ENCODE peak calls at places on chromosomes 13 and 19, in eight cellular contexts. One of them, this sample, is unnamed.

GRCh38 chr19:48739835-48740704 is at the start of gene RASIP1:
- DNase-seq in SK-N-SH: no peak
- DNase-seq in pancreas: peak; percentile 73
- DNase-seq in BE2C: no peak
- DNase-seq in right cardiac atrium: peak; percentile 83
- DNase-seq in breast epithelium: no peak
- DNase-seq in fibroblast of lung: no peak
- DNase-seq in Caco-2: no peak
- DNase-seq in this sample: peak; percentile 83

GRCh38 chr13:37225414-37226047 is 120.1 kb upstream of the CSNK1A1L start:
- DNase-seq in breast epithelium: no peak
- DNase-seq in Caco-2: no peak
- DNase-seq in BE2C: no peak
- DNase-seq in pancreas: no peak
- DNase-seq in right cardiac atrium: no peak
- DNase-seq in fibroblast of lung: peak; percentile 76
- DNase-seq in SK-N-SH: no peak
- DNase-seq in this sample: no peak

GRCh38 chr13:113887700-113888201 is 23.9 kb upstream of the GAS6 start:
- DNase-seq in fibroblast of lung: peak; percentile 77
- DNase-seq in Caco-2: no peak
- DNase-seq in SK-N-SH: no peak
- DNase-seq in BE2C: no peak
- DNase-seq in right cardiac atrium: no peak
- DNase-seq in breast epithelium: no peak
- DNase-seq in pancreas: no peak
- DNase-seq in this sample: no peak

GRCh38 chr13:50426932-50427331 is 411.7 kb downstream of the KCNRG start:
- DNase-seq in right cardiac atrium: no peak
- DNase-seq in BE2C: no peak
- DNase-seq in Caco-2: no peak
- DNase-seq in breast epithelium: no peak
- DNase-seq in SK-N-SH: no peak
- DNase-seq in pancreas: peak; percentile 14
- DNase-seq in fibroblast of lung: no peak
- DNase-seq in this sample: no peak

GRCh38 chr13:97892717-97893116 is 60.8 kb upstream of the IPO5 start:
- DNase-seq in right cardiac atrium: no peak
- DNase-seq in Caco-2: no peak
- DNase-seq in BE2C: no peak
- DNase-seq in fibroblast of lung: peak; percentile 52
- DNase-seq in SK-N-SH: no peak
- DNase-seq in pancreas: no peak
- DNase-seq in breast epithelium: no peak
- DNase-seq in this sample: no peak

GRCh38 chr13:107822006-107822405 is 393.3 kb downstream of the LIG4 start:
- DNase-seq in right cardiac atrium: no peak
- DNase-seq in BE2C: no peak
- DNase-seq in pancreas: no peak
- DNase-seq in Caco-2: no peak
- DNase-seq in SK-N-SH: no peak
- DNase-seq in breast epithelium: no peak
- DNase-seq in fibroblast of lung: no peak
- DNase-seq in this sample: no peak

GRCh38 chr13:95676100-95676774 is 702 bp upstream of the DNAJC3 start:
- DNase-seq in breast epithelium: peak; percentile 25
- DNase-seq in fibroblast of lung: peak; percentile 45
- DNase-seq in Caco-2: peak; percentile 46
- DNase-seq in BE2C: no peak
- DNase-seq in pancreas: peak; percentile 21
- DNase-seq in SK-N-SH: no peak
- DNase-seq in right cardiac atrium: no peak
- DNase-seq in this sample: peak; percentile 81

GRCh38 chr13:32264407-32264806 is 50.8 kb downstream of the ZAR1L start:
- DNase-seq in breast epithelium: no peak
- DNase-seq in BE2C: no peak
- DNase-seq in Caco-2: no peak
- DNase-seq in SK-N-SH: no peak
- DNase-seq in right cardiac atrium: peak; percentile 80
- DNase-seq in pancreas: no peak
- DNase-seq in fibroblast of lung: peak; percentile 38
- DNase-seq in this sample: no peak

GRCh38 chr19:46365561-46365960 is 18.7 kb downstream of the PPP5C start:
- DNase-seq in SK-N-SH: no peak
- DNase-seq in Caco-2: no peak
- DNase-seq in breast epithelium: no peak
- DNase-seq in right cardiac atrium: no peak
- DNase-seq in BE2C: no peak
- DNase-seq in fibroblast of lung: peak; percentile 62
- DNase-seq in pancreas: no peak
- DNase-seq in this sample: no peak

GRCh38 chr19:51246153-51246552 is 4.7 kb upstream of the SIGLECL1 start:
- DNase-seq in Caco-2: no peak
- DNase-seq in pancreas: no peak
- DNase-seq in SK-N-SH: no peak
- DNase-seq in BE2C: no peak
- DNase-seq in breast epithelium: no peak
- DNase-seq in right cardiac atrium: no peak
- DNase-seq in fibroblast of lung: no peak
- DNase-seq in this sample: no peak

GRCh38 chr19:42038675-42039074 is 31.3 kb downstream of the GRIK5 start:
- DNase-seq in BE2C: peak; percentile 82
- DNase-seq in pancreas: no peak
- DNase-seq in right cardiac atrium: peak; percentile 50
- DNase-seq in fibroblast of lung: no peak
- DNase-seq in SK-N-SH: no peak
- DNase-seq in breast epithelium: no peak
- DNase-seq in Caco-2: no peak
- DNase-seq in this sample: no peak

GRCh38 chr19:10184636-10185035 is 10.1 kb downstream of the DNMT1 start:
- DNase-seq in SK-N-SH: no peak
- DNase-seq in breast epithelium: peak; percentile 75
- DNase-seq in BE2C: no peak
- DNase-seq in right cardiac atrium: no peak
- DNase-seq in fibroblast of lung: no peak
- DNase-seq in pancreas: no peak
- DNase-seq in Caco-2: peak; percentile 32
- DNase-seq in this sample: no peak

GRCh38 chr19:19782783-19783182 is 38.8 kb downstream of the ZNF506 start:
- DNase-seq in breast epithelium: no peak
- DNase-seq in Caco-2: no peak
- DNase-seq in pancreas: no peak
- DNase-seq in SK-N-SH: no peak
- DNase-seq in right cardiac atrium: no peak
- DNase-seq in BE2C: no peak
- DNase-seq in fibroblast of lung: no peak
- DNase-seq in this sample: no peak

GRCh38 chr13:36998624-36999041 is 507 bp downstream of the ALG5 start:
- DNase-seq in right cardiac atrium: peak; percentile 38
- DNase-seq in SK-N-SH: peak; percentile 57
- DNase-seq in BE2C: peak; percentile 25
- DNase-seq in pancreas: peak; percentile 13
- DNase-seq in fibroblast of lung: peak; percentile 7
- DNase-seq in Caco-2: peak; percentile 44
- DNase-seq in breast epithelium: no peak
- DNase-seq in this sample: peak; percentile 89

GRCh38 chr19:7152568-7152967 is 83.1 kb downstream of the ZNF557 start:
- DNase-seq in Caco-2: peak; percentile 24
- DNase-seq in fibroblast of lung: peak; percentile 9
- DNase-seq in pancreas: no peak
- DNase-seq in SK-N-SH: peak; percentile 26
- DNase-seq in breast epithelium: no peak
- DNase-seq in right cardiac atrium: no peak
- DNase-seq in BE2C: no peak
- DNase-seq in this sample: no peak

GRCh38 chr13:44756411-44756810 is 180.3 kb upstream of the TSC22D1 start:
- DNase-seq in pancreas: no peak
- DNase-seq in breast epithelium: no peak
- DNase-seq in Caco-2: peak; percentile 35
- DNase-seq in SK-N-SH: no peak
- DNase-seq in right cardiac atrium: no peak
- DNase-seq in BE2C: no peak
- DNase-seq in fibroblast of lung: peak; percentile 50
- DNase-seq in this sample: no peak

GRCh38 chr19:44627631-44628030 is 14.3 kb downstream of the IGSF23 start:
- DNase-seq in fibroblast of lung: no peak
- DNase-seq in breast epithelium: no peak
- DNase-seq in right cardiac atrium: no peak
- DNase-seq in pancreas: no peak
- DNase-seq in BE2C: no peak
- DNase-seq in Caco-2: no peak
- DNase-seq in SK-N-SH: no peak
- DNase-seq in this sample: no peak

GRCh38 chr19:17404015-17404414 is 1.4 kb downstream of the BST2 start:
- DNase-seq in Caco-2: no peak
- DNase-seq in breast epithelium: no peak
- DNase-seq in SK-N-SH: no peak
- DNase-seq in fibroblast of lung: no peak
- DNase-seq in BE2C: no peak
- DNase-seq in right cardiac atrium: no peak
- DNase-seq in pancreas: no peak
- DNase-seq in this sample: no peak
- H3K4me1 ChIP-seq in Caco-2: peaks cover 13% of the 10 kb centered on the region
- H3K4me1 ChIP-seq in breast epithelium: no peaks in the 10 kb centered on the region
- H3K4me1 ChIP-seq in SK-N-SH: peaks cover 23% of the 10 kb centered on the region
- H3K4me1 ChIP-seq in fibroblast of lung: no peaks in the 10 kb centered on the region
- H3K4me1 ChIP-seq in BE2C: peaks cover 22% of the 10 kb centered on the region
- H3K4me1 ChIP-seq in right cardiac atrium: no peaks in the 10 kb centered on the region
- H3K4me1 ChIP-seq in pancreas: no peaks in the 10 kb centered on the region
- H3K4me1 ChIP-seq in this sample: peaks cover 69% of the 10 kb centered on the region

GRCh38 chr13:99299545-99300341 is 7.5 kb downstream of the GPR183 start:
- DNase-seq in SK-N-SH: no peak
- DNase-seq in Caco-2: no peak
- DNase-seq in right cardiac atrium: no peak
- DNase-seq in breast epithelium: no peak
- DNase-seq in BE2C: no peak
- DNase-seq in fibroblast of lung: no peak
- DNase-seq in pancreas: no peak
- DNase-seq in this sample: no peak

GRCh38 chr13:99296270-99296865 is 10.8 kb downstream of the GPR183 start:
- DNase-seq in fibroblast of lung: peak; percentile 31
- DNase-seq in SK-N-SH: no peak
- DNase-seq in pancreas: no peak
- DNase-seq in right cardiac atrium: no peak
- DNase-seq in breast epithelium: no peak
- DNase-seq in Caco-2: no peak
- DNase-seq in BE2C: no peak
- DNase-seq in this sample: no peak

GRCh38 chr13:99295488-99296252 is 11.5 kb downstream of the GPR183 start:
- DNase-seq in fibroblast of lung: no peak
- DNase-seq in SK-N-SH: no peak
- DNase-seq in BE2C: no peak
- DNase-seq in pancreas: no peak
- DNase-seq in Caco-2: no peak
- DNase-seq in right cardiac atrium: no peak
- DNase-seq in breast epithelium: no peak
- DNase-seq in this sample: no peak

GRCh38 chr13:99298056-99298455 is 9.1 kb downstream of the GPR183 start:
- DNase-seq in pancreas: no peak
- DNase-seq in breast epithelium: no peak
- DNase-seq in Caco-2: no peak
- DNase-seq in fibroblast of lung: no peak
- DNase-seq in SK-N-SH: no peak
- DNase-seq in right cardiac atrium: no peak
- DNase-seq in BE2C: no peak
- DNase-seq in this sample: no peak

DNA sequence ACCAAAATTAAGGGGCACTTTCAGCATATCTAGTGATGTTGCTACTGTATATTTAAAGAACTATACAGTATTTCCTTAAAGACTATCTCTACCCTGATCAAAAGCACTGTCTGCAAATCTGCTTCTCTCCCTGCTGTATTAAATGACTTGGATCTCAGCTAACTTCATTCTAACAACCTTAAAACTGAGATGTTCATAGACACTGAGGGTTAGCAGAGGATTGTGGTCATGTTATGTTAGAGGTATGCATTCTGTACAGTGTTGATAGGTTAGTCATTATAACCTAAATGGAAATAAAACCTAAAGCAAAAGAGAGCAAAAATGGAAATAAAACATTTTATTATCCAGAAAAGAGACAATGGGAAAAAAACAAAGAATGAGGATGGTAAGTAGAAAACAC is 9.9 kb downstream of the GPR183 start:
- DNase-seq in SK-N-SH: no peak
- DNase-seq in breast epithelium: no peak
- DNase-seq in Caco-2: no peak
- DNase-seq in pancreas: no peak
- DNase-seq in BE2C: no peak
- DNase-seq in fibroblast of lung: peak; percentile 25
- DNase-seq in right cardiac atrium: no peak
- DNase-seq in this sample: no peak
- H3K4me1 ChIP-seq in SK-N-SH: peaks cover 11% of the 10 kb centered on the region
- H3K4me1 ChIP-seq in breast epithelium: no peaks in the 10 kb centered on the region
- H3K4me1 ChIP-seq in Caco-2: no peaks in the 10 kb centered on the region
- H3K4me1 ChIP-seq in pancreas: no peaks in the 10 kb centered on the region
- H3K4me1 ChIP-seq in BE2C: no peaks in the 10 kb centered on the region
- H3K4me1 ChIP-seq in fibroblast of lung: no peaks in the 10 kb centered on the region
- H3K4me1 ChIP-seq in right cardiac atrium: peaks cover 7% of the 10 kb centered on the region
- H3K4me1 ChIP-seq in this sample: peaks cover 41% of the 10 kb centered on the region

DNA sequence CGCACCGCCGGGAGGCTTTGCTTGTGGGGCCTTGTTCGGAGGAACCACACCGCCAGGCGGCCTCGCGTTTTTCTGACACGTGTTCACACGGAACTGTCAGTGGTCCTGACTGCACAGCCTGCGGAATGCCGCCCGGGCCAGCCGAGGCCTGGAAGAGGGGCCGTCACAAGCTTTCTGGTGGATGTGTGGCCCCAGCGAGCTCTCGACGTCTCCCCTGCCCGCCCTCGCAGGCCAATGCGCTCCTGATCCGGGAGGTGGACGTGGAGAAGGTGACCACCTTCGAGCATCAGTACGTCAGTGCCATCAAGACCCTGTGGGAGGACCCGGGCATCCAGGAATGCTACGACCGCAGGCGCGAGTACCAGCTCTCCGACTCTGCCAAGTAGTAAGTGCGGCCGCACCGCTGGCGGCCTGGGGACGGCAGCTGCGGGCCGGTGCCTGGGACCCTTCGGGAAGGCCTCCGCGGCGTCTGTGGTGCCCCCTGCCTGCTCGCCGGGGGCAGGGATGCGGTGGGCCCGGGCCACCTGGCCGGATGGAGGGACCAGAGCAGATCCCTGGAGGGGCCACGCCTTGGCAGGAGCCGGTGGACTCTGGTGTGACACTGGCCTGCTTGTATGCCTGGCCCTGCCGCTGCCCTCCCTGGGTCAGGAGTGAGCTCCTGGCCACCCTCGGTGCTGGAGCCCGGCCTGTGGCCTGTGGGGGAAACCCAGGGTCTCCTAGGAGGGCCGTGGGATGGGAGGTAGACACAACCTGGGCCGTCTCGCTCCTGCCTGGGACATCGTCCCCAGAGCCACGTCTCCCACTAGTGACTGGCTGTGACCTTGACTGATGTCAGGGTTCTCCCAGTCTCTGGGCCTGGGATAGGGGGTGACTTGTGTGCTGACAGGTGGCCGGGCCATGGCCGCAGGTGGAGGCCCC is 19.2 kb downstream of the GNA11 start:
- DNase-seq in right cardiac atrium: no peak
- DNase-seq in fibroblast of lung: no peak
- DNase-seq in breast epithelium: no peak
- DNase-seq in Caco-2: no peak
- DNase-seq in SK-N-SH: no peak
- DNase-seq in BE2C: peak; percentile 9
- DNase-seq in pancreas: no peak
- DNase-seq in this sample: no peak
- H3K4me1 ChIP-seq in right cardiac atrium: no peaks in the 10 kb centered on the region
- H3K4me1 ChIP-seq in fibroblast of lung: no peaks in the 10 kb centered on the region
- H3K4me1 ChIP-seq in breast epithelium: no peaks in the 10 kb centered on the region
- H3K4me1 ChIP-seq in Caco-2: no peaks in the 10 kb centered on the region
- H3K4me1 ChIP-seq in SK-N-SH: no peaks in the 10 kb centered on the region
- H3K4me1 ChIP-seq in BE2C: no peaks in the 10 kb centered on the region
- H3K4me1 ChIP-seq in pancreas: no peaks in the 10 kb centered on the region
- H3K4me1 ChIP-seq in this sample: peaks cover 10% of the 10 kb centered on the region

GRCh38 chr19:11198175-11198534 is 810 bp upstream of the KANK2 start:
- DNase-seq in pancreas: no peak
- DNase-seq in breast epithelium: no peak
- DNase-seq in right cardiac atrium: no peak
- DNase-seq in fibroblast of lung: no peak
- DNase-seq in SK-N-SH: no peak
- DNase-seq in Caco-2: no peak
- DNase-seq in BE2C: no peak
- DNase-seq in this sample: no peak
- H3K4me1 ChIP-seq in pancreas: no peaks in the 10 kb centered on the region
- H3K4me1 ChIP-seq in breast epithelium: peaks cover 3% of the 10 kb centered on the region
- H3K4me1 ChIP-seq in right cardiac atrium: peaks cover 7% of the 10 kb centered on the region
- H3K4me1 ChIP-seq in fibroblast of lung: peaks cover 23% of the 10 kb centered on the region
- H3K4me1 ChIP-seq in SK-N-SH: peaks cover 16% of the 10 kb centered on the region
- H3K4me1 ChIP-seq in Caco-2: no peaks in the 10 kb centered on the region
- H3K4me1 ChIP-seq in BE2C: no peaks in the 10 kb centered on the region
- H3K4me1 ChIP-seq in this sample: peaks cover 30% of the 10 kb centered on the region